ENCODE peak calls at places on chromosomes 11 and 22, in ten cellular contexts. H is spleen; Z is neuronal stem cell; C is CD8-positive, alpha-beta memory T cell; J is PC-3; P is HCT116; L is pancreas; G is right cardiac atrium; R is H9; O is ovary. T is an unnamed sample.

GRCh38 chr22:16695261-16695660 is 102.7 kb upstream of the CCT8L2 start:
- DNase-seq in J (no peak), C (no peak), R (no peak), H (no peak), L (no peak), P (no peak), O (no peak), Z (no peak), G (no peak), T (no peak)

GRCh38 chr11:110447897-110448522 is 18.3 kb downstream of the FDX1 start:
- DNase-seq in R (no peak), L (no peak), P (no peak), O (no peak), G (no peak), J (peak), H (no peak), Z (no peak), C (peak), T (no peak)

GRCh38 chr22:38462960-38463784 is 4.7 kb upstream of the KDELR3 start:
- DNase-seq in H (peak), J (no peak), P (no peak), Z (no peak), L (no peak), G (peak), O (peak), C (no peak), R (peak), T (no peak)

GRCh38 chr22:38958359-38958943 is 1.0 kb downstream of the APOBEC3A start:
- DNase-seq in O (no peak), R (no peak), L (no peak), G (no peak), C (no peak), P (no peak), Z (no peak), J (no peak), H (no peak), T (no peak)

GRCh38 chr11:4881860-4882500 is at the start of gene OR51T1:
- DNase-seq in H (no peak), Z (no peak), O (no peak), J (no peak), G (no peak), P (no peak), R (no peak), L (no peak), C (no peak), T (no peak)

GRCh38 chr22:49228431-49229037 is 599.1 kb downstream of the BRD1 start:
- DNase-seq in P (no peak), C (no peak), J (no peak), L (no peak), Z (no peak), O (no peak), G (no peak), R (peak), H (no peak), T (peak)

GRCh38 chr11:67489203-67489859 is 6.5 kb downstream of the AIP start:
- DNase-seq in O (no peak), C (no peak), P (no peak), Z (no peak), R (no peak), H (no peak), J (no peak), L (peak), G (peak), T (no peak)

GRCh38 chr22:28813772-28814518 is 13.6 kb upstream of the XBP1 start:
- DNase-seq in J (no peak), R (no peak), Z (no peak), L (peak), O (no peak), P (no peak), C (no peak), H (peak), G (no peak), T (peak)

GRCh38 chr11:63906585-63906984 is 10.4 kb downstream of the RCOR2 start:
- DNase-seq in O (no peak), C (peak), H (no peak), G (no peak), J (peak), R (no peak), P (no peak), Z (no peak), L (no peak), T (no peak)

GRCh38 chr11:36467913-36468312 is 42.2 kb downstream of the TRAF6 start:
- DNase-seq in L (no peak), P (no peak), G (no peak), C (no peak), J (no peak), Z (no peak), O (no peak), H (no peak), R (no peak), T (no peak)

GRCh38 chr11:106466441-106467190 is 389.2 kb downstream of the AASDHPPT start:
- DNase-seq in H (no peak), P (no peak), L (no peak), C (no peak), R (no peak), Z (no peak), O (no peak), G (no peak), J (peak), T (no peak)

GRCh38 chr11:17812286-17813187 is 78.0 kb downstream of the KCNC1 start:
- DNase-seq in H (no peak), Z (no peak), J (peak), C (no peak), G (no peak), R (no peak), L (no peak), O (no peak), P (no peak), T (no peak)

GRCh38 chr11:11538277-11538960 is 83.4 kb downstream of the GALNT18 start:
- DNase-seq in L (peak), O (peak), G (peak), R (no peak), J (no peak), C (no peak), Z (no peak), P (no peak), H (no peak), T (no peak)

GRCh38 chr11:20112291-20113146 is 47.8 kb downstream of the DBX1 start:
- DNase-seq in C (no peak), R (peak), L (peak), Z (no peak), O (peak), J (peak), G (peak), P (peak), H (no peak), T (peak)

DNA sequence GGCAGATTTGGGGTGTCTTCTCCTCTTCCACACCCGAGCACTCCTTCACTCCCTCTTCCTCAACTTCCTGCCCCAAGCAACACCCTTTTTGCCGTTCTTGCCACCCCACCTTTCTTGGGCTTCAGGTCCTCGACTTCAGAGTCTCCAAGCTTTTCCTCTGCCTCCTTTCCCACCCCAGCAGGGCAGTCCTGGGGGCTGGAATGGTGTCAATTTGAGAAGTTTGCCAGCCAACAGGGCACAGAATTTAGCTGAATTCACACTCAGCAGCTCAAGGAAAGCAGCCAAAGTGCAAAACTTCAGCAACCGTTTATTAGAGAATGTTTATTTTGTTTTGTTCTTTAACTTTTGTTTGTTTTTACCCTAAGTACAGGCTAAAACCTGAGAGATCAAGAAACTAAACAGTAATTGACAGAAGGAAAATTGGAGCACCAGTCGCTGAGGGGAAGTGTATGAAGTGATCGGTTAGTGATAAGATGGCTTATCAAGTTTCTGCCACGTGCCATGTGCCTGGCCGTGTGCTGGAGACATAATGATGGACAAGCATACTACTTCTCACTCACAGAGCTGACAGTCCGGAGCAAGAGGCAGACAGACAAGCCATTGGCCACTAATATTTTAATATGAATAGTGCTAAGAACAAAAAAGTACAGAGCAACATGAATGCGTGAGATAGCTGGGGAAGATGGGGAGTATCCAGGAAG is 44.4 kb downstream of the AHNAK start:
- DNase-seq in O (no peak), R (no peak), J (no peak), Z (no peak), H (no peak), P (no peak), L (no peak), G (no peak), C (no peak), T (no peak)
- H3K27ac ChIP-seq in O (no peak), R (no peak), J (no peak), Z (no peak), H (peak), P (no peak), L (no peak), G (peak), C (peak), T (peak)

DNA sequence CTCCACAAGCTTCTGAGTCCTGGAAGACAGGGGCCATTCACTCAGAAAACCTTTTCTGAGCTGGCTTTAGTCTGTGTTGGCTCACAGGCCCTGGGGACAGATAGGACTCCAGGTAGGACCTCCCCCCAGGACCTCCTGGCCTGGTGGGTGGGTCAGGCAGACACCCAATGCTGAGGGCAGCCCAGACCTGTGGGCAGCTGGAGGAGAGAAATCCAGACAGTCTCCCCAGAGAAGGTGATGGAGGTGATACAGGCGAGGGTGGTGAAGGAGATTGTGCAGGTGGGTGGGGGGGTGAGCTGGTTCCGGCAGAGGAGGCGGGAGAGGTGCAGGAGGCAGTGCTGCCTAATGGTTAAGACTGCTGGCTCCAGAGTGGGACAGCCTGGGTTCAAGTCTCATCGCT is 15.6 kb downstream of the LRRC32 start:
- DNase-seq in H (no peak), C (no peak), Z (no peak), L (no peak), J (no peak), O (peak), R (peak), G (no peak), P (no peak), T (no peak)
- H3K27ac ChIP-seq in H (peak), C (no peak), Z (no peak), L (no peak), J (no peak), O (peak), R (no peak), G (peak), P (no peak), T (peak)

GRCh38 chr11:61871158-61871597 is 20.2 kb downstream of the FADS3 start:
- DNase-seq in L (peak), C (peak), J (peak), R (peak), Z (peak), O (peak), P (peak), H (peak), G (peak), T (peak)

GRCh38 chr11:61868601-61869476 is 22.5 kb downstream of the FADS3 start:
- DNase-seq in C (no peak), H (no peak), G (peak), Z (no peak), O (no peak), L (no peak), J (no peak), P (no peak), R (no peak), T (no peak)

GRCh38 chr11:61872935-61873565 is 18.3 kb downstream of the FADS3 start:
- DNase-seq in G (no peak), H (no peak), C (no peak), O (no peak), P (no peak), Z (no peak), L (no peak), J (no peak), R (no peak), T (no peak)

GRCh38 chr11:61869636-61870428 is 21.5 kb downstream of the FADS3 start:
- DNase-seq in C (no peak), L (no peak), P (no peak), Z (no peak), J (no peak), O (no peak), H (no peak), R (peak), G (peak), T (no peak)

GRCh38 chr11:61870429-61871039 is 20.8 kb downstream of the FADS3 start:
- DNase-seq in Z (no peak), J (no peak), C (no peak), H (no peak), R (no peak), P (no peak), G (no peak), L (no peak), O (no peak), T (no peak)
- H3K27ac ChIP-seq in Z (no peak), J (no peak), C (peak), H (peak), R (no peak), P (no peak), G (peak), L (no peak), O (peak), T (no peak)

GRCh38 chr11:14537134-14537599 is 17.0 kb upstream of the PSMA1 start:
- DNase-seq in O (no peak), Z (peak), L (no peak), G (no peak), R (no peak), H (no peak), C (peak), J (peak), P (no peak), T (no peak)
- H3K27ac ChIP-seq in O (no peak), Z (no peak), L (no peak), G (no peak), R (no peak), H (peak), C (no peak), J (no peak), P (no peak), T (no peak)

GRCh38 chr11:85531498-85531897 is 95.6 kb downstream of the DLG2 start:
- DNase-seq in Z (no peak), J (no peak), C (no peak), G (no peak), O (no peak), P (no peak), H (no peak), R (no peak), L (no peak), T (no peak)

GRCh38 chr11:85525711-85526110 is 101.4 kb downstream of the DLG2 start:
- DNase-seq in J (no peak), O (no peak), G (no peak), R (no peak), Z (no peak), P (no peak), C (no peak), H (no peak), L (no peak), T (no peak)

GRCh38 chr11:85526564-85526963 is 100.6 kb downstream of the DLG2 start:
- DNase-seq in G (no peak), L (no peak), Z (no peak), O (no peak), J (no peak), R (no peak), P (no peak), C (no peak), H (no peak), T (no peak)

GRCh38 chr11:85534806-85535205 is 92.3 kb downstream of the DLG2 start:
- DNase-seq in R (no peak), C (no peak), Z (no peak), O (no peak), L (no peak), H (no peak), J (no peak), P (no peak), G (no peak), T (no peak)

GRCh38 chr11:85530596-85530995 is 96.5 kb downstream of the DLG2 start:
- DNase-seq in P (no peak), J (no peak), R (no peak), G (no peak), L (no peak), H (no peak), Z (no peak), O (no peak), C (no peak), T (no peak)
- H3K27ac ChIP-seq in P (no peak), J (no peak), R (no peak), G (no peak), L (no peak), H (no peak), Z (no peak), O (no peak), C (no peak), T (no peak)

GRCh38 chr11:44139565-44140313 is 44.3 kb downstream of the EXT2 start:
- DNase-seq in Z (no peak), L (no peak), P (no peak), O (no peak), G (no peak), J (no peak), R (no peak), H (no peak), C (no peak), T (no peak)
- H3K27ac ChIP-seq in Z (no peak), L (no peak), P (no peak), O (no peak), G (peak), J (peak), R (no peak), H (no peak), C (no peak), T (no peak)